ENCODE peak calls at places on chromosome 11, in five cellular contexts. V is stomach, H is sigmoid colon, E is transverse colon, C is tibial nerve. O is an unnamed sample.

GRCh38 chr11:97995874-97996273 is 1024.9 kb upstream of the CNTN5 start:
- DNase-seq in V (no peak), H (no peak), E (no peak), C (no peak), O (no peak)

GRCh38 chr11:61579398-61580291 is 1.2 kb downstream of the SYT7 start:
- DNase-seq in V (no peak), H (no peak), E (no peak), C (no peak), O (no peak)

GRCh38 chr11:8261921-8262551 is 1.6 kb downstream of the LMO1 start:
- DNase-seq in V (peak), H (peak), E (no peak), C (no peak), O (no peak)

GRCh38 chr11:113378013-113378412 is 9.6 kb upstream of the ANKK1 start:
- DNase-seq in V (no peak), H (no peak), E (no peak), C (no peak), O (no peak)

GRCh38 chr11:121578216-121579063 is 125.7 kb upstream of the SORL1-AS1 start:
- DNase-seq in V (no peak), H (no peak), E (no peak), C (no peak), O (no peak)

GRCh38 chr11:22169833-22170232 is 23.1 kb upstream of the ANO5 start:
- DNase-seq in V (no peak), H (no peak), E (no peak), C (no peak), O (no peak)

GRCh38 chr11:116925050-116925449 is 87.6 kb upstream of the APOA1 start:
- DNase-seq in V (no peak), H (no peak), E (peak), C (no peak), O (no peak)

GRCh38 chr11:2410616-2411015 is 10.1 kb downstream of the TSSC4 start:
- DNase-seq in V (no peak), H (no peak), E (no peak), C (no peak), O (no peak)

GRCh38 chr11:12214751-12215150 is 104.4 kb downstream of the MICAL2 start:
- DNase-seq in V (no peak), H (no peak), E (no peak), C (no peak), O (no peak)

GRCh38 chr11:12213920-12214319 is 103.5 kb downstream of the MICAL2 start:
- DNase-seq in V (no peak), H (no peak), E (no peak), C (no peak), O (no peak)

GRCh38 chr11:12216100-12216499 is 105.7 kb downstream of the MICAL2 start:
- DNase-seq in V (peak), H (no peak), E (no peak), C (no peak), O (no peak)

GRCh38 chr11:12216542-12217422 is 106.4 kb downstream of the MICAL2 start:
- DNase-seq in V (peak), H (no peak), E (no peak), C (no peak), O (no peak)

DNA sequence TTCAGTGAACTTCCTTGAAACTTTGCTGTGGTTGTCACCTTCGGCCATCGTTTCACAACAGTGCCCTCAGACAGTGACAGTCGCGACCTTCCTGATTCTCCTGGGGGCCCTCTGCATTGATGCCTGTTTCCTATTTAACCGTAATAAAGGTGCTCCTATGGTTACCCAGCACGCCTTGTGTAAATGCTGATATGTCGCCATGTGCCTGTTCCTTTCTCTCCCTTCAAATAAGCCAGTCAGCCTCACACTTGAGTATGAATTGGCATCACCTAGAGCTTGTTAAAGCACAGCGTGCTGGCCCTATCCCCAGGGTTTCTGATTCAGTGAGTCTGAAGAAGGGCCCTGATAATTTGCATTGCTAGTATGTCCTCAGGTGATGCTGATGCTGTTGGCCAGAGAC is 104.8 kb downstream of the MICAL2 start:
- DNase-seq in V (no peak), H (no peak), E (no peak), C (no peak), O (no peak)
- H3K27ac ChIP-seq in V (peak), H (peak), E (no peak), C (no peak), O (peak)

GRCh38 chr11:46420513-46420912 is 28.9 kb upstream of the CHRM4 start:
- DNase-seq in V (no peak), H (no peak), E (no peak), C (no peak), O (no peak)
- TF ChIP-seq EP300 in V (no peak), H (no peak), E (no peak), C (no peak), O (no peak)

GRCh38 chr11:73158356-73159051 is 16.4 kb upstream of the FCHSD2 start:
- DNase-seq in V (no peak), H (peak), E (no peak), C (no peak), O (no peak)

GRCh38 chr11:73157141-73158010 is 15.3 kb upstream of the FCHSD2 start:
- DNase-seq in V (no peak), H (peak), E (peak), C (no peak), O (no peak)

GRCh38 chr11:73159981-73160777 is 18.1 kb upstream of the FCHSD2 start:
- DNase-seq in V (no peak), H (peak), E (no peak), C (no peak), O (no peak)

GRCh38 chr11:73156686-73157085 is 14.6 kb upstream of the FCHSD2 start:
- DNase-seq in V (no peak), H (no peak), E (no peak), C (no peak), O (no peak)

GRCh38 chr11:73159297-73159696 is 17.2 kb upstream of the FCHSD2 start:
- DNase-seq in V (no peak), H (peak), E (no peak), C (no peak), O (no peak)
- H3K27ac ChIP-seq in V (no peak), H (peak), E (peak), C (no peak), O (peak)

GRCh38 chr11:128927683-128928336 is 14.9 kb downstream of the TP53AIP1 start:
- DNase-seq in V (no peak), H (no peak), E (no peak), C (no peak), O (no peak)
- TF ChIP-seq EP300 in V (no peak), H (no peak), E (no peak), C (no peak), O (no peak)

GRCh38 chr11:65435981-65436411 is 13.4 kb downstream of the NEAT1 start:
- DNase-seq in V (peak), H (peak), E (peak), C (no peak), O (peak)
- H3K27ac ChIP-seq in V (peak), H (peak), E (peak), C (peak), O (peak)

GRCh38 chr11:17986711-17987220 is 26.1 kb downstream of the SERGEF start:
- DNase-seq in V (no peak), H (no peak), E (no peak), C (no peak), O (no peak)

GRCh38 chr11:17991799-17992433 is 20.9 kb downstream of the SERGEF start:
- DNase-seq in V (peak), H (no peak), E (peak), C (no peak), O (no peak)

GRCh38 chr11:17988465-17988864 is 24.4 kb downstream of the SERGEF start:
- DNase-seq in V (no peak), H (no peak), E (no peak), C (no peak), O (no peak)

GRCh38 chr11:17987826-17988225 is 25.0 kb downstream of the SERGEF start:
- DNase-seq in V (no peak), H (no peak), E (no peak), C (no peak), O (no peak)

GRCh38 chr11:17989306-17989705 is 23.5 kb downstream of the SERGEF start:
- DNase-seq in V (no peak), H (no peak), E (no peak), C (no peak), O (no peak)
- TF ChIP-seq EP300 in V (no peak), H (no peak), E (no peak), C (no peak), O (no peak)

DNA sequence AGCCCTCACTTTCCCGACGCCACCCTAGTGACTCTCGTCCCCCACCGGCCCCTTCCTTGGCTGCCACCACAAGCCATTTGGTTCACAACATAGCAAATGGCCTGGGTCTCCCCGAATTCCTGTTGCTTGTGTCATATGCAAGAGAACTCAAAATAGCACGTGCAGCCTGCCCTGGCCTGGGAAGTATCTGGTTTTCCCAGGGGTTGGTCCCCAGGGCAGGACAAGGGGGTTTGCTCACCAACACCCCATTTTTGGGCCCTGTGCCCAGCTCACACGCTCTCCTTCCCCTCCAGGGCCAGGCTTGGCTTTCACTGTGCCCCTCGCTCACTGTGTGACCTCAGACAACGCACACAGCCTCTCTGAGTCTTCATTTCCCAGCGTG is 12.8 kb upstream of the TPCN2 start:
- DNase-seq in V (no peak), H (peak), E (no peak), C (peak), O (no peak)
- H3K27ac ChIP-seq in V (peak), H (peak), E (peak), C (peak), O (peak)

DNA sequence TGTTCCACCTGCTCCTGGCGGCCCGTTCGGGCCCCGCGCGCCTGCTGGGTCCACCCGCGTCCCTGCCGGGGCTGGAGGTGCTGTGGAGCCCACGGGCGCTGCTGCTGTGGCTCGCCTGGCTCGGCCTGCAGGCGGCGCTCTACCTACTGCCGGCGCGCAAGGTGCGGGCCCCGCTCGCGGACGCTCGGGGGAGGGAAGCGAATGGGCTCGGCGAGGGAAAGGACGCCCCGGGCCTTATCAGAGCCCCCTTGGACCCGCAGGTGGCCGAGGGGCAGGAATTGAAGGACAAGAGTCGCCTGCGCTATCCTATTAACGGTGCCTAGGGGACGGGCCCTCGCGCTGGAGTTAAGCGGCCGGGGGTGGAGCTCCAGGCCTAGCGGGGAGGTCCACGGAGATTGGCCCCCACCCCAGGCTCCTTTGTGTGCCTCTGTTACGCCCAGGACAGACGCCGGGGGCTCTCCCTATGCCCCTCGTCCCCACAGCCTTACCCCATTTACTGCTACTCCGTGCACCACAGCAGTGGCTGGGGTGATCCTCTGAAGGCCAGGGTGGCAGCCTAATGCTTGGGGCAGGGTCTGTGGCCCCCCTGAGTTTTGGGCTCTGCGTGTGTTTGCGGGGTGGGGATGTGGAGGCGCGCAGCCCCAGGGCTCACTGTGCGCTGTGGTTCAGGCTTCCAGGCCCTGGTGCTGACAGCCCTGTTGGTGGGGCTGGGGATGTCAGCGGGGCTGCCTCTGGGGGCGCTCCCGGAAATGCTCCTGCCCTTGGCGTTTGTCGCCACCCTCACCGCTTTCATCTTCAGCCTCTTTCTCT is 1.1 kb downstream of the TM7SF2 start:
- DNase-seq in V (peak), H (peak), E (peak), C (no peak), O (no peak)
- TF ChIP-seq EP300 in V (no peak), H (no peak), E (no peak), C (no peak), O (no peak)

GRCh38 chr11:134433251-134433650 is 21.2 kb upstream of the B3GAT1 start:
- DNase-seq in V (no peak), H (no peak), E (no peak), C (no peak), O (no peak)

GRCh38 chr11:134433806-134434205 is 21.8 kb upstream of the B3GAT1 start:
- DNase-seq in V (no peak), H (no peak), E (no peak), C (no peak), O (no peak)

GRCh38 chr11:134436781-134437180 is 24.7 kb upstream of the B3GAT1 start:
- DNase-seq in V (no peak), H (peak), E (no peak), C (no peak), O (no peak)

GRCh38 chr11:134429104-134429503 is 17.1 kb upstream of the B3GAT1 start:
- DNase-seq in V (no peak), H (no peak), E (no peak), C (no peak), O (no peak)

DNA sequence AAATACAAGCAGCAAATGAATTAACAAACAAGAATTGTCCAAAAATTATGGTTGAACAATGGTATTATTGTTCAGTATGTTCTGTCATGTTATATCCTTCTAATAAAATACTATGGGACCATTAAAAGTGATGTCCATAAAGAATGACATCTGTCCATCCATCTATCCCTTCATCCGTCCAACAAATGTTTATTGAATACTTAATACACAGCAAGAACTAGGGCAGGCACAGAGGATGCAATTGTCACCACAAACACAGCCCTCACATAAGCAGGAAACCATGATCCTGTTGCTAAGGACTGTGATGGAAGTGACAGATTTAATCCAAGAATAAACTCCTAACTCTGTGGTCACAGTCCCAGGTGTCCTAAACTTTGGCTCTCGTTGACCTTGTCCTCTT is 20.7 kb upstream of the B3GAT1 start:
- DNase-seq in V (no peak), H (no peak), E (no peak), C (no peak), O (no peak)
- H3K27ac ChIP-seq in V (no peak), H (no peak), E (no peak), C (no peak), O (no peak)

GRCh38 chr11:91703042-91703441 is 521.6 kb upstream of the FAT3 start:
- DNase-seq in V (no peak), H (no peak), E (no peak), C (no peak), O (no peak)

GRCh38 chr11:91707652-91708051 is 517.0 kb upstream of the FAT3 start:
- DNase-seq in V (no peak), H (no peak), E (no peak), C (no peak), O (no peak)
- TF ChIP-seq EP300 in V (no peak), H (no peak), E (no peak), C (no peak), O (no peak)